ENCODE peak calls at places on chromosome 5, in seven cellular contexts. D is PC-3, P is lower lobe of right lung, W is fibroblast of lung, S is brain microvascular endothelial cell, J is Panc1, H is heart right ventricle. U is an unnamed sample.
A peak's percentile ranks its signal among the peaks of the same experiment; 100 is the strongest.

GRCh38 chr5:152649609-152650008 is 244.5 kb upstream of the NMUR2 start:
- DNase-seq in D (no peak), W (no peak), H (no peak), J (no peak), P (no peak), S (no peak), U (no peak)

GRCh38 chr5:13133951-13134350 is 810.5 kb downstream of the DNAH5 start:
- DNase-seq in H (no peak), S (no peak), W (no peak), J (no peak), D (no peak), P (no peak), U (no peak)

GRCh38 chr5:181043285-181044092 is 3.4 kb downstream of the BTNL9 start:
- DNase-seq in H (no peak), P (no peak), D (peak; percentile 49), S (no peak), W (no peak), J (peak; percentile 15), U (no peak)

GRCh38 chr5:119411291-119411934 is 40.9 kb upstream of the HSD17B4 start:
- DNase-seq in D (peak; percentile 70), S (peak; percentile 52), P (no peak), H (no peak), W (no peak), J (no peak), U (no peak)

GRCh38 chr5:138344887-138345622 is 7.0 kb downstream of the FAM53C start:
- DNase-seq in W (no peak), D (no peak), J (no peak), H (no peak), S (no peak), P (no peak), U (no peak)

GRCh38 chr5:133992429-133993151 is 12.2 kb downstream of the VDAC1 start:
- DNase-seq in H (peak; percentile 67), P (no peak), J (no peak), W (no peak), S (no peak), D (no peak), U (no peak)

GRCh38 chr5:115873392-115873791 is 31.7 kb downstream of the AP3S1 start:
- DNase-seq in S (peak; percentile 18), J (no peak), H (no peak), D (peak; percentile 86), W (peak; percentile 58), P (no peak), U (peak; percentile 37)

GRCh38 chr5:174324680-174325079 is 279.2 kb downstream of the NSG2 start:
- DNase-seq in W (no peak), D (peak; percentile 80), S (no peak), J (no peak), P (no peak), H (no peak), U (no peak)

GRCh38 chr5:14881826-14882225 is 10.2 kb upstream of the ANKH start:
- DNase-seq in P (no peak), H (no peak), J (no peak), S (no peak), D (no peak), W (no peak), U (no peak)

GRCh38 chr5:144150996-144151395 is 19.5 kb downstream of the YIPF5 start:
- DNase-seq in H (no peak), D (peak; percentile 10), S (peak; percentile 29), P (no peak), W (no peak), J (no peak), U (no peak)

GRCh38 chr5:133959643-133960042 is 8.8 kb downstream of the C5orf15 start:
- DNase-seq in S (no peak), W (no peak), H (no peak), D (no peak), J (no peak), P (no peak), U (no peak)

GRCh38 chr5:72608297-72608696 is 101.1 kb upstream of the ZNF366 start:
- DNase-seq in D (no peak), H (peak; percentile 44), P (no peak), J (no peak), W (peak; percentile 86), S (peak; percentile 70), U (no peak)

GRCh38 chr5:150122158-150122510 is 33.5 kb downstream of the PDGFRB start:
- DNase-seq in W (no peak), J (no peak), D (peak; percentile 31), P (peak; percentile 74), H (no peak), S (no peak), U (no peak)

GRCh38 chr5:78005021-78005785 is 229.1 kb upstream of the TBCA start:
- DNase-seq in H (no peak), P (no peak), S (peak; percentile 38), D (peak; percentile 33), J (no peak), W (peak; percentile 82), U (no peak)

GRCh38 chr5:181120311-181120710 is 10.7 kb downstream of the OR2V1 start:
- DNase-seq in H (no peak), J (no peak), W (peak; percentile 53), P (no peak), D (peak; percentile 80), S (peak; percentile 40), U (no peak)

GRCh38 chr5:173969167-173970049 is 19.6 kb upstream of the C5orf47 start:
- DNase-seq in W (peak; percentile 38), J (peak; percentile 93), P (peak; percentile 49), D (peak; percentile 98), H (no peak), S (peak; percentile 55), U (no peak)

GRCh38 chr5:170302729-170303501 is 5.3 kb upstream of the LCP2 start:
- DNase-seq in H (peak; percentile 62), S (no peak), P (peak; percentile 76), D (no peak), J (no peak), W (no peak), U (no peak)

GRCh38 chr5:132500931-132501628 is 10.5 kb upstream of the IRF1 start:
- DNase-seq in S (no peak), H (peak; percentile 73), W (peak; percentile 68), P (peak; percentile 74), J (no peak), D (peak; percentile 56), U (no peak)

GRCh38 chr5:123512631-123513461 is 869 bp downstream of the CSNK1G3 start:
- DNase-seq in H (peak; percentile 29), J (peak; percentile 25), S (peak; percentile 25), D (peak; percentile 25), P (peak; percentile 57), W (peak; percentile 31), U (no peak)

GRCh38 chr5:122844136-122844915 is 1.1 kb upstream of the SNX24 start:
- DNase-seq in J (no peak), S (no peak), H (no peak), D (peak; percentile 61), W (peak; percentile 23), P (no peak), U (no peak)

GRCh38 chr5:142537938-142538337 is 148.0 kb downstream of the FGF1 start:
- DNase-seq in W (no peak), D (no peak), H (no peak), J (no peak), S (no peak), P (no peak), U (no peak)

GRCh38 chr5:172043822-172044221 is 37.4 kb upstream of the FBXW11 start:
- DNase-seq in J (no peak), S (no peak), H (no peak), P (no peak), W (no peak), D (no peak), U (no peak)

GRCh38 chr5:178216088-178216534 is 11.8 kb downstream of the HNRNPAB start:
- DNase-seq in D (no peak), H (no peak), W (no peak), S (no peak), P (no peak), J (no peak), U (no peak)
- H3K4me3 ChIP-seq in D (no peak overlapping the region), H (no peak overlapping the region), W (no peak overlapping the region), S (no peak overlapping the region), P (no peak overlapping the region), J (no peak overlapping the region), U (no peak overlapping the region)

DNA sequence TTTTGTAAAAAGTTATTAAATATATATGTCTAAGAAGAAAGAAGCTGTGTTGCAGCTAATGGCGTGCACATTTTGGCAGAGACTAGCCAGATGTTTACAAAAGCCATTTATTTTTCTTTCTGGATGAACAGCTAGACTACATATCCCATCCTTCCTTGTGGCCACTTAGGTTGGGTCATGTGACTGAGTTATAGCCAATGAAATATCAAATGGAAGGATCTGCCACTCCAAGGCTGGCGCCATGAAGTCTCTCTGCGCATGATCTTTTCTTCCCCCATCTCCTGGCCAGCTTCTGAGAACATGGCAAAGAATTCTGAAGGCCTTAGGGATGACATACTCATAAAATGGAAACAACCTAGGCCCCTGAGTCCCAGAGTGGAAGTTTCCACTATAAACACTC is 244.2 kb upstream of the DAB2 start:
- DNase-seq in P (no peak), S (no peak), H (no peak), J (no peak), W (no peak), D (no peak), U (no peak)
- TF ChIP-seq CTCF in P (no peak), S (no peak), H (no peak), J (no peak), W (no peak), D (no peak), U (no peak)

GRCh38 chr5:51500-51823 is 40.5 kb upstream of the PLEKHG4B start:
- DNase-seq in D (no peak), J (no peak), P (no peak), S (no peak), H (no peak), W (no peak), U (no peak)

GRCh38 chr5:54876-55569 is 36.9 kb upstream of the PLEKHG4B start:
- DNase-seq in P (no peak), H (no peak), D (no peak), S (no peak), W (no peak), J (no peak), U (no peak)

GRCh38 chr5:56561-57290 is 35.2 kb upstream of the PLEKHG4B start:
- DNase-seq in P (no peak), S (peak; percentile 35), D (peak; percentile 56), W (peak; percentile 47), J (no peak), H (no peak), U (peak; percentile 1)

GRCh38 chr5:53381-54174 is 38.4 kb upstream of the PLEKHG4B start:
- DNase-seq in S (no peak), P (no peak), H (no peak), J (no peak), D (peak; percentile 65), W (no peak), U (no peak)

GRCh38 chr5:54175-54730 is 37.7 kb upstream of the PLEKHG4B start:
- DNase-seq in H (no peak), S (no peak), D (no peak), P (no peak), J (no peak), W (no peak), U (no peak)
- H3K4me3 ChIP-seq in H (peak overlapping the region; percentile 55), S (peak overlapping the region; percentile 46), D (peak overlapping the region; percentile 72), P (peak overlapping the region; percentile 57), J (peak overlapping the region; percentile 66), W (no peak overlapping the region), U (peak overlapping the region; percentile 59)

GRCh38 chr5:136101884-136102283 is 30.8 kb upstream of the SMAD5 start:
- DNase-seq in P (no peak), H (no peak), D (no peak), J (no peak), W (no peak), S (no peak), U (no peak)
- TF ChIP-seq CTCF in P (no peak), H (no peak), D (no peak), J (no peak), W (no peak), S (no peak), U (no peak)